ENCODE peak calls at places on chromosomes 3 and 15, in six cellular contexts. L, N, T, U, F and C are unnamed samples.

GRCh38 chr3:168272343-168272984 is 176.7 kb upstream of the GOLIM4 start:
- DNase-seq in N (no peak), F (no peak), U (no peak), L (no peak), T (peak; percentile 10), C (no peak)

GRCh38 chr3:186418601-186419238 is 56.7 kb upstream of the DGKG start:
- DNase-seq in T (no peak), N (no peak), U (no peak), F (no peak), L (no peak), C (no peak)

GRCh38 chr3:3799173-3800075 is at the start of gene LRRN1:
- DNase-seq in T (no peak), N (peak; percentile 62), L (peak; percentile 72), U (no peak), F (peak; percentile 9), C (peak; percentile 67)

GRCh38 chr3:115280531-115280930 is 133.4 kb upstream of the ZBTB20 start:
- DNase-seq in F (no peak), N (no peak), L (no peak), T (peak; percentile 78), U (no peak), C (no peak)

GRCh38 chr15:93865610-93866009 is 365.8 kb upstream of the MCTP2 start:
- DNase-seq in L (no peak), U (no peak), F (no peak), T (no peak), N (no peak), C (no peak)

GRCh38 chr3:79284781-79285180 is 483.0 kb downstream of the ROBO1 start:
- DNase-seq in L (no peak), U (no peak), T (no peak), F (no peak), N (no peak), C (no peak)

GRCh38 chr3:100005670-100006393 is 108.5 kb downstream of the FILIP1L start:
- DNase-seq in F (peak; percentile 48), L (no peak), N (no peak), T (peak; percentile 39), U (no peak), C (no peak)

GRCh38 chr3:79257811-79258210 is 510.0 kb downstream of the ROBO1 start:
- DNase-seq in N (no peak), L (no peak), T (no peak), U (no peak), F (no peak), C (no peak)

GRCh38 chr3:59388555-59389280 is 338.9 kb upstream of the CFAP20DC start:
- DNase-seq in L (no peak), N (peak; percentile 41), T (no peak), U (no peak), F (peak; percentile 58), C (peak; percentile 42)

GRCh38 chr3:141385386-141386079 is 17.2 kb downstream of the ZBTB38 start:
- DNase-seq in F (no peak), U (no peak), T (peak; percentile 47), L (no peak), N (no peak), C (no peak)

GRCh38 chr3:140467104-140467577 is 210.7 kb upstream of the TRIM42 start:
- DNase-seq in U (no peak), L (no peak), T (no peak), N (no peak), F (peak; percentile 58), C (no peak)

GRCh38 chr15:33837294-33837693 is 131.0 kb upstream of the CHRM5 start:
- DNase-seq in L (no peak), U (no peak), N (no peak), T (no peak), F (no peak), C (no peak)

GRCh38 chr3:22414239-22414638 is 663.2 kb upstream of the ZNF385D start:
- DNase-seq in F (no peak), N (no peak), L (no peak), T (no peak), U (no peak), C (no peak)

GRCh38 chr3:16151109-16151508 is 23.4 kb upstream of the GALNT15 start:
- DNase-seq in T (peak; percentile 95), L (peak; percentile 57), U (no peak), F (peak; percentile 18), N (no peak), C (no peak)

DNA sequence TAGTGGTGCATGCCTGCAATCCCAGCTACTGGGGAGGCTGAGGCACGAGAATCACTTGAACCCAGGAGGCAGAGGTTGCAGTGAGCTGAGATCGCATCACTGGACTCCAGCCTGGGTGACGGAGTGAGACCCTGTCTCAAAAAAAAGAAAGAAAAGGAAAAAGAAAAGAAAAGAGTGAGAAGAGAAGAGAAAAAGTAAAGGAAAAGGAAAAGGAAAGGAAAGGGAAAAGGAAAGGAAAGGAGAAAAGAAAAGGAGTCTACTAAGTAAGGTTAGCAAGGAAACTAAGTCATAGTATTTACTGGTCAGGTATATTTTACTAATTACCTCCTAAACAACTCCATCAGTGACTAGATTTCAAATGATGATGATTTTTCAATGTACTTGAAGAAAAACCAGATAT is 198.3 kb downstream of the VPS13C start:
- DNase-seq in L (no peak), U (no peak), N (no peak), F (no peak), T (no peak), C (no peak)
- TF ChIP-seq CTCF in L (no peak), U (no peak), N (no peak), F (no peak), T (no peak), C (no peak)

DNA sequence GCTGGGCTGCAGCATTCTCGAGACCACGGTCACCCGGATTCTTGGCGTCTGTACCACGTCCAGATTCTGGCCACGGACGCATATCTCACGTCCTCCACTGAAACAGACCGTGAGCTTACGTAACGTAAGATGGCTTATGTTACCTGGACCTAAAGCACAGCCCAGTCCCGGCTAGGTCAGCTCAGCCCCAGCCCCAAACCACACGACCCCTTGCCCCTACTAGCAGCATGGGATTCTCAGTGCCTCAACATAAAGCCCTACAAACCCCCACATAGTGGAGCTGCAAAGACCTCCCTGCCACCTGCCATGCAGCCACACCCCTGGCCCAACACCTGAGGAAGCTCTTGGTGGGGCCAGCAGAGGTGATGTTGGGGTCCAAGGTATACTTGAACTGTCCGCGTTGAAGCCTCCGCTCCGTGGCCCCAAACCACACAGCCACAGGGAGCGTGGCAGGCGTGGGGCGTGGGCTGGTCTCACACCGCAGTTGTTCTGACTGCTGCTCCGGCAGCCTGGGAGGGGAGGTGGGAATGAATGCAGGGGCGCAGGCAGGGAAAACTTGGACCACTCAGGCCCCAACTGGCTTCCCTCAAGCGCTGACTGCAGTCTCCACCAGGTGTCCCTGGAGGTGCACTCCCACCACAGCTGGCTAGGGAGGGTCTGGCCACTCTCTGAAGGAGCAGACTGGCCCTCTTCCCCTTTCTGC is 14.5 kb downstream of the PLXNB1 start:
- DNase-seq in F (no peak), T (no peak), N (no peak), U (no peak), L (peak; percentile 23), C (no peak)
- TF ChIP-seq CTCF in F (peak; percentile 3), T (no peak), N (no peak), U (no peak), L (no peak), C (no peak)

DNA sequence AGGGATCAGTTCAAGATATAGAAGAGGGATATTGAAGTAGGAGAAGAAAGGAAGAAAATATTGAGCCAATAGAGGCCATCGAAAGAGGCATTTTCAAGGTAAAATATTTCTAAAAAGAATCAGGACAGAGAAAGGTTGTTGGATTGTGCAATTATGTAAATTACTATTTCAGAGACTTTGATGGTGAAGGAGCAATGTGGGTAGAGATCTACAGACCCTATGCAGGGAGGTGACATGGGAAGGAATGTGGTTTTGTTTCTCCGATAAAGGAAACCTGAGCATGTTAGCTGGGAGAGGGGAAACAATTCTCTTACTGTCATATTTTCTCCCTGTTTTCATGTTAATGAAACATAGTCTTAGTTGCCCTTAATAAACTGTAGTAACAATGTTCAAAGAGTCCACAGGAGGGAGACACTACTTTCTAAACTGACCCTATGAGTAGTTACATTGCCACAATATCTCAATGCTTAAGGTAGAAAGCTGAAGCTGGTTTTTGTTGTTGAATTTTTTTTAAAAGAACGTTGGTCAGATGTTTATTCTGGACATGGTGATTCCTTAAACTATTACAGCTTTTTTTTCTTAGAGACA is 133.3 kb downstream of the GRM7 start:
- DNase-seq in L (no peak), U (no peak), F (no peak), T (no peak), N (no peak), C (peak; percentile 6)
- TF ChIP-seq CTCF in L (peak; percentile 16), U (no peak), F (peak; percentile 23), T (no peak), N (no peak), C (no peak)

GRCh38 chr15:76903251-76903681 is 1.9 kb downstream of the SCAPER start:
- DNase-seq in U (no peak), N (peak; percentile 44), F (peak; percentile 13), L (no peak), T (peak; percentile 46), C (peak; percentile 42)
- TF ChIP-seq CTCF in U (peak; percentile 43), N (peak; percentile 50), F (peak; percentile 53), L (peak; percentile 17), T (peak; percentile 29), C (peak; percentile 52)